ENCODE peak calls at places on chromosomes 16 and 17, in five cellular contexts. P is tibial nerve, N is heart right ventricle, G is left ventricle myocardium inferior, M is OCI-LY7. D is an unnamed sample.

GRCh38 chr17:62680541-62681052 is 53.1 kb downstream of the MRC2 start:
- DNase-seq in G (no peak), N (no peak), P (no peak), M (no peak), D (no peak)

GRCh38 chr16:77469639-77470038 is 34.8 kb upstream of the ADAMTS18 start:
- DNase-seq in G (no peak), P (no peak), M (no peak), N (no peak), D (no peak)

GRCh38 chr17:42456223-42457106 is 2.2 kb upstream of the ATP6V0A1 start:
- DNase-seq in G (no peak), N (no peak), P (peak), M (peak), D (no peak)

GRCh38 chr16:11793840-11794239 is 3.2 kb downstream of the ZC3H7A start:
- DNase-seq in P (no peak), G (no peak), N (no peak), M (no peak), D (no peak)

GRCh38 chr16:70433456-70434103 is 5.3 kb downstream of the ST3GAL2 start:
- DNase-seq in N (peak), G (peak), P (no peak), M (peak), D (no peak)

GRCh38 chr17:7656958-7657715 is 6.4 kb downstream of the ATP1B2 start:
- DNase-seq in P (no peak), G (peak), M (no peak), N (peak), D (no peak)

GRCh38 chr17:47781397-47781796 is 40.2 kb downstream of the OSBPL7 start:
- DNase-seq in M (no peak), P (no peak), N (no peak), G (no peak), D (no peak)

GRCh38 chr17:83177611-83178532 is 98.5 kb downstream of the METRNL start:
- DNase-seq in M (no peak), N (no peak), P (peak), G (no peak), D (no peak)

GRCh38 chr17:10357768-10358167 is 15.0 kb downstream of the MYH13 start:
- DNase-seq in P (no peak), G (no peak), M (peak), N (no peak), D (no peak)

GRCh38 chr16:16973726-16974125 is 497.0 kb downstream of the XYLT1 start:
- DNase-seq in P (no peak), G (no peak), M (no peak), N (no peak), D (no peak)

GRCh38 chr16:11263737-11264136 is 5.4 kb downstream of the TNP2 start:
- DNase-seq in M (no peak), N (no peak), P (no peak), G (no peak), D (no peak)

GRCh38 chr17:28937044-28937729 is 14.1 kb downstream of the PHF12 start:
- DNase-seq in M (no peak), G (no peak), N (no peak), P (peak), D (peak)

GRCh38 chr16:31354394-31355291 is at the start of gene ITGAX:
- DNase-seq in P (peak), M (no peak), G (peak), N (peak), D (no peak)

GRCh38 chr16:81752225-81752875 is 26.7 kb upstream of the PLCG2 start:
- DNase-seq in P (no peak), G (peak), N (peak), M (peak), D (no peak)

GRCh38 chr17:63240106-63240505 is 206.0 kb downstream of the CYB561 start:
- DNase-seq in G (no peak), P (no peak), N (no peak), M (no peak), D (no peak)

GRCh38 chr16:57624044-57624688 is 4.3 kb upstream of the ADGRG1 start:
- DNase-seq in M (no peak), N (no peak), P (no peak), G (no peak), D (no peak)

DNA sequence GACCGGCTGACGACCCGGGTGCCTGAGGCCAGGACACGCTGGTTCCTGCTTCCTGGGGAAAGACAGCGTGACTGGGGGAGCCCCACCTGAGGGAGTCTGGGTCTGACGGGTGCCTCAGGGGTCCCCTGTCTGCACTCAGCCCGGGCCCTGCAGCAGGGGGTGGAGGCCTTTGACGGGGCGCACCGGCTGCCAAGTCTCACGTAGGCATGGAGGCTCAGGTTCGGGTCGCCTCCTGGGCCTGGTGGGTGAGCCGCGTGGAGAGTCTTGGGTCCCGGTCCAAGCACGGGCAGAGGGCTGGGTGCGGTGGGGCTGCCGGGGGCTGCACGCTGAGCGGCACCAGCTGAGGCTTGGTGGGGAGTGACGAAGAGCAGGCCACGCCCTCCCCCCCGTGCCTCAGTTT is 40.9 kb downstream of the SOX8 start:
- DNase-seq in M (no peak), G (no peak), N (no peak), P (no peak), D (no peak)
- H3K4me3 ChIP-seq in M (no peak), G (no peak), N (no peak), P (no peak), D (no peak)

GRCh38 chr16:67431805-67432476 is 1.0 kb downstream of the HSD11B2 start:
- DNase-seq in P (no peak), N (no peak), G (no peak), M (no peak), D (no peak)
- H3K4me3 ChIP-seq in P (no peak), N (peak), G (peak), M (no peak), D (peak)

GRCh38 chr17:60323754-60324153 is 68.2 kb downstream of the USP32 start:
- DNase-seq in P (no peak), G (no peak), M (no peak), N (no peak), D (no peak)

GRCh38 chr17:60325730-60326524 is 66.0 kb downstream of the USP32 start:
- DNase-seq in M (no peak), G (no peak), P (no peak), N (no peak), D (no peak)

GRCh38 chr17:60318830-60319229 is 73.1 kb downstream of the USP32 start:
- DNase-seq in M (no peak), N (no peak), P (no peak), G (no peak), D (no peak)

GRCh38 chr17:60321336-60322055 is 70.4 kb downstream of the USP32 start:
- DNase-seq in M (no peak), N (no peak), G (no peak), P (no peak), D (no peak)

DNA sequence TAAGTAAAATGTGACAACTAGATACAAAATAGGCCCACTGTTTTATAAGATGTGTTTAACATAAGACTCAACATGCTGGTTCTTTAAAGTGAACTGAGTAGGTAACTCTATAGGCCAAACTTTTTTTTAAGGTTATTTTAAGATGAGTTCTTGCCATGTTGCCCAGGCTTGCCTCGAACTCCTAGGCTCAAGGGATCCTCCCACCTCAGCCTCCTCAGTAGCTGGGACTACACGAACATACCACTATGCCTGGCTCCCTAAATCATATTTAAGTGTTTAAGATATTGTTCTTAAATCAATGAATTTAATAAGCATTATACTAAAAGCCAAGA is 69.9 kb downstream of the USP32 start:
- DNase-seq in P (no peak), N (no peak), M (no peak), G (no peak), D (no peak)
- H3K4me3 ChIP-seq in P (no peak), N (no peak), M (no peak), G (no peak), D (no peak)

DNA sequence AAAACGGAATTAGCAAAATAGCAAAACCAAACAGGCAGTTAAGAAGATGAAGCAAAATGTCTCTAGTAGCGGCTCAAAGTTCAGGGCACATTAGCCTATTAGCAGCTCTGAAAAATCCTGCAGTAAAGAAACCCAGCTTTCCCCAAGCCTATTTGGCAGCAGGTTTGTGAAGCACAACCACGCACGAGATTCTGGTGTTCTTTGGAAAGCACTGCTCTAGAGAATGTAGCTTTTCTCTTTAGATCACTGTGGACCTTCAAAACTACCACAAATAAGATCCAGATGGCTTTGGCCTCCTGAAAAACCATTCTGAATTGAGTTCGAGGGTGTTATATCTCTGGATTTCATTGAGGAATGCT is 37.4 kb downstream of the CCDC42 start:
- DNase-seq in P (no peak), G (no peak), N (no peak), M (no peak), D (no peak)
- H3K4me3 ChIP-seq in P (no peak), G (no peak), N (no peak), M (no peak), D (no peak)

DNA sequence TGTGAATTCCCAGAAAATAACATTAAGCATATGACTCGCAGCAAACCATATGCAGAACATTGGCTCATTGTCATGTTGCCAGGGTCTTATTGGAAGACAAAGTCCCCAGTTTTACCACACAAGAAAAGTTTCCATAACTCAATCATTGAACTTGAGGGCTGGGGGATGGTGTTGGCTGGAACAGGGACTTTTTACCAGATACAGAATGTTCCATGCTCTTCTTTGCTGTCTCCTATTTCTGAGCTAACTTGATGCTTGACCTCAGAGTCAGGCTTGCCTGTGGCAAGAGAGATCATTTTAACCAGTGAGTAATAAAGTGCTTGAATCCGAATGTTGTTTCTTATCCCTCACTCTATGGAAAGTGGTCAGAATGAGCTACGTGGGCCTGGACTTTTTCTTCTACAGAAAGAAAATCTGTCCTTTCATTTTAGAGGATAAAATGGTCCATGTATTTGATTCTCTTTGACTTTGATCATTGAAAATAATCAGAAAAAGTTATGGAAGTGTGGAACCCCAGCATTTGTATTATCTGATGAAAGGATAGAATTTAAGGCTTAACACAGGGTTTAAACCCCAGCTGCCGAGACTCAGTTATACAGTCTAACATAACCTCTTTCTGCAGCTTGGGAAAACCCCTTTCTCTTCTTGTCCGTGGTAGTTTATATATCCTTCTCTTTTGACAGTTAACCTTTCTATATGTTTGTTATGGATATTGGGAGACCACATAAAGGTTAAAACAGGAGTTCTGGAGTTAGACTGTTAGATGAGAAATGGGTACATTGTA is 67.0 kb downstream of the TUBD1 start:
- DNase-seq in P (peak), M (no peak), G (no peak), N (no peak), D (no peak)
- H3K4me3 ChIP-seq in P (no peak), M (no peak), G (no peak), N (no peak), D (no peak)

GRCh38 chr17:55731586-55732250 is 9.1 kb upstream of the TMEM100 start:
- DNase-seq in P (peak), N (peak), M (no peak), G (peak), D (no peak)
- H3K4me3 ChIP-seq in P (peak), N (peak), M (no peak), G (peak), D (no peak)

D was measured in LNCaP clone FGC.